ENCODE peak calls at places on chromosomes 2 and 18, in ten cellular contexts. One of them, this sample, is unnamed.

GRCh38 chr2:44746856-44747612 is 194.5 kb upstream of the SIX3 start:
- DNase-seq in NCI-H1694 treated with DMSO at 0.1 percent for 48 hours: no peak
- DNase-seq in GM03348: no peak
- DNase-seq in amygdala: no peak
- DNase-seq in H54: no peak
- DNase-seq in pancreas: no peak
- DNase-seq in thyroid gland: no peak
- DNase-seq in activated CD8-positive, alpha-beta memory T cell treated with anti-CD3 and anti-CD28 coated beads for 1 hour: no peak
- DNase-seq in brain microvascular endothelial cell: no peak
- DNase-seq in naive B cell: no peak
- DNase-seq in this sample: no peak

GRCh38 chr2:128321421-128321775 is 2.7 kb upstream of the HS6ST1 start:
- DNase-seq in thyroid gland: no peak
- DNase-seq in H54: no peak
- DNase-seq in brain microvascular endothelial cell: no peak
- DNase-seq in activated CD8-positive, alpha-beta memory T cell treated with anti-CD3 and anti-CD28 coated beads for 1 hour: no peak
- DNase-seq in amygdala: no peak
- DNase-seq in naive B cell: no peak
- DNase-seq in NCI-H1694 treated with DMSO at 0.1 percent for 48 hours: no peak
- DNase-seq in pancreas: no peak
- DNase-seq in GM03348: no peak
- DNase-seq in this sample: no peak

GRCh38 chr2:10486601-10487079 is 38.5 kb upstream of the ODC1 start:
- DNase-seq in H54: no peak
- DNase-seq in NCI-H1694 treated with DMSO at 0.1 percent for 48 hours: no peak
- DNase-seq in pancreas: peak; percentile 50
- DNase-seq in thyroid gland: no peak
- DNase-seq in brain microvascular endothelial cell: no peak
- DNase-seq in activated CD8-positive, alpha-beta memory T cell treated with anti-CD3 and anti-CD28 coated beads for 1 hour: no peak
- DNase-seq in GM03348: no peak
- DNase-seq in naive B cell: no peak
- DNase-seq in amygdala: no peak
- DNase-seq in this sample: no peak

GRCh38 chr2:220837226-220837625 is 734.9 kb downstream of the EPHA4 start:
- DNase-seq in pancreas: no peak
- DNase-seq in activated CD8-positive, alpha-beta memory T cell treated with anti-CD3 and anti-CD28 coated beads for 1 hour: no peak
- DNase-seq in H54: no peak
- DNase-seq in NCI-H1694 treated with DMSO at 0.1 percent for 48 hours: no peak
- DNase-seq in amygdala: no peak
- DNase-seq in brain microvascular endothelial cell: no peak
- DNase-seq in GM03348: no peak
- DNase-seq in thyroid gland: no peak
- DNase-seq in naive B cell: no peak
- DNase-seq in this sample: no peak

GRCh38 chr2:44821500-44821899 is 120.0 kb upstream of the SIX3 start:
- DNase-seq in thyroid gland: no peak
- DNase-seq in NCI-H1694 treated with DMSO at 0.1 percent for 48 hours: no peak
- DNase-seq in H54: no peak
- DNase-seq in amygdala: no peak
- DNase-seq in GM03348: no peak
- DNase-seq in naive B cell: no peak
- DNase-seq in activated CD8-positive, alpha-beta memory T cell treated with anti-CD3 and anti-CD28 coated beads for 1 hour: no peak
- DNase-seq in pancreas: no peak
- DNase-seq in brain microvascular endothelial cell: no peak
- DNase-seq in this sample: no peak

GRCh38 chr2:20224716-20225293 is at the start of gene SDC1:
- DNase-seq in GM03348: peak; percentile 86
- DNase-seq in brain microvascular endothelial cell: peak; percentile 27
- DNase-seq in activated CD8-positive, alpha-beta memory T cell treated with anti-CD3 and anti-CD28 coated beads for 1 hour: no peak
- DNase-seq in amygdala: no peak
- DNase-seq in H54: peak; percentile 89
- DNase-seq in NCI-H1694 treated with DMSO at 0.1 percent for 48 hours: no peak
- DNase-seq in thyroid gland: peak; percentile 74
- DNase-seq in pancreas: peak; percentile 86
- DNase-seq in naive B cell: no peak
- DNase-seq in this sample: no peak

GRCh38 chr2:146412625-146413024 is 1432.2 kb upstream of the ACVR2A start:
- DNase-seq in thyroid gland: no peak
- DNase-seq in GM03348: no peak
- DNase-seq in H54: no peak
- DNase-seq in NCI-H1694 treated with DMSO at 0.1 percent for 48 hours: no peak
- DNase-seq in brain microvascular endothelial cell: no peak
- DNase-seq in pancreas: no peak
- DNase-seq in naive B cell: no peak
- DNase-seq in amygdala: no peak
- DNase-seq in activated CD8-positive, alpha-beta memory T cell treated with anti-CD3 and anti-CD28 coated beads for 1 hour: no peak
- DNase-seq in this sample: peak; percentile 20

GRCh38 chr2:201575971-201576370 is 67.3 kb downstream of the TMEM237 start:
- DNase-seq in naive B cell: no peak
- DNase-seq in amygdala: no peak
- DNase-seq in activated CD8-positive, alpha-beta memory T cell treated with anti-CD3 and anti-CD28 coated beads for 1 hour: no peak
- DNase-seq in pancreas: no peak
- DNase-seq in brain microvascular endothelial cell: no peak
- DNase-seq in GM03348: no peak
- DNase-seq in H54: no peak
- DNase-seq in NCI-H1694 treated with DMSO at 0.1 percent for 48 hours: no peak
- DNase-seq in thyroid gland: no peak
- DNase-seq in this sample: no peak

GRCh38 chr2:65142515-65142914 is 12.6 kb upstream of the RAB1A start:
- DNase-seq in thyroid gland: no peak
- DNase-seq in brain microvascular endothelial cell: no peak
- DNase-seq in NCI-H1694 treated with DMSO at 0.1 percent for 48 hours: no peak
- DNase-seq in activated CD8-positive, alpha-beta memory T cell treated with anti-CD3 and anti-CD28 coated beads for 1 hour: no peak
- DNase-seq in GM03348: no peak
- DNase-seq in H54: no peak
- DNase-seq in amygdala: no peak
- DNase-seq in pancreas: no peak
- DNase-seq in naive B cell: no peak
- DNase-seq in this sample: no peak

GRCh38 chr18:46577546-46577945 is 79.5 kb downstream of the LOXHD1 start:
- DNase-seq in activated CD8-positive, alpha-beta memory T cell treated with anti-CD3 and anti-CD28 coated beads for 1 hour: no peak
- DNase-seq in naive B cell: no peak
- DNase-seq in GM03348: no peak
- DNase-seq in pancreas: no peak
- DNase-seq in brain microvascular endothelial cell: no peak
- DNase-seq in thyroid gland: no peak
- DNase-seq in amygdala: no peak
- DNase-seq in NCI-H1694 treated with DMSO at 0.1 percent for 48 hours: no peak
- DNase-seq in H54: no peak
- DNase-seq in this sample: no peak

GRCh38 chr18:5158171-5158570 is 38.9 kb downstream of the AKAIN1 start:
- DNase-seq in NCI-H1694 treated with DMSO at 0.1 percent for 48 hours: no peak
- DNase-seq in naive B cell: no peak
- DNase-seq in activated CD8-positive, alpha-beta memory T cell treated with anti-CD3 and anti-CD28 coated beads for 1 hour: no peak
- DNase-seq in brain microvascular endothelial cell: no peak
- DNase-seq in amygdala: no peak
- DNase-seq in GM03348: no peak
- DNase-seq in H54: no peak
- DNase-seq in thyroid gland: no peak
- DNase-seq in pancreas: no peak
- DNase-seq in this sample: no peak

GRCh38 chr2:118937817-118938216 is 4.2 kb upstream of the MARCO start:
- DNase-seq in activated CD8-positive, alpha-beta memory T cell treated with anti-CD3 and anti-CD28 coated beads for 1 hour: no peak
- DNase-seq in brain microvascular endothelial cell: no peak
- DNase-seq in thyroid gland: no peak
- DNase-seq in naive B cell: no peak
- DNase-seq in pancreas: no peak
- DNase-seq in GM03348: no peak
- DNase-seq in NCI-H1694 treated with DMSO at 0.1 percent for 48 hours: no peak
- DNase-seq in amygdala: no peak
- DNase-seq in H54: no peak
- DNase-seq in this sample: no peak

GRCh38 chr2:98727369-98727749 is 3.6 kb downstream of the MGAT4A start:
- DNase-seq in activated CD8-positive, alpha-beta memory T cell treated with anti-CD3 and anti-CD28 coated beads for 1 hour: no peak
- DNase-seq in thyroid gland: peak; percentile 90
- DNase-seq in H54: no peak
- DNase-seq in GM03348: no peak
- DNase-seq in naive B cell: no peak
- DNase-seq in brain microvascular endothelial cell: no peak
- DNase-seq in NCI-H1694 treated with DMSO at 0.1 percent for 48 hours: no peak
- DNase-seq in pancreas: no peak
- DNase-seq in amygdala: no peak
- DNase-seq in this sample: no peak

GRCh38 chr2:120786038-120786437 is 50.4 kb downstream of the GLI2 start:
- DNase-seq in activated CD8-positive, alpha-beta memory T cell treated with anti-CD3 and anti-CD28 coated beads for 1 hour: no peak
- DNase-seq in naive B cell: no peak
- DNase-seq in NCI-H1694 treated with DMSO at 0.1 percent for 48 hours: no peak
- DNase-seq in H54: no peak
- DNase-seq in pancreas: no peak
- DNase-seq in thyroid gland: no peak
- DNase-seq in amygdala: no peak
- DNase-seq in GM03348: no peak
- DNase-seq in brain microvascular endothelial cell: no peak
- DNase-seq in this sample: no peak

GRCh38 chr2:161613161-161613560 is 11.1 kb upstream of the SLC4A10 start:
- DNase-seq in H54: no peak
- DNase-seq in naive B cell: no peak
- DNase-seq in activated CD8-positive, alpha-beta memory T cell treated with anti-CD3 and anti-CD28 coated beads for 1 hour: no peak
- DNase-seq in amygdala: no peak
- DNase-seq in pancreas: no peak
- DNase-seq in GM03348: no peak
- DNase-seq in thyroid gland: no peak
- DNase-seq in brain microvascular endothelial cell: no peak
- DNase-seq in NCI-H1694 treated with DMSO at 0.1 percent for 48 hours: no peak
- DNase-seq in this sample: no peak

GRCh38 chr2:68908392-68908970 is 37.3 kb upstream of the BMP10 start:
- DNase-seq in amygdala: no peak
- DNase-seq in NCI-H1694 treated with DMSO at 0.1 percent for 48 hours: peak; percentile 9
- DNase-seq in activated CD8-positive, alpha-beta memory T cell treated with anti-CD3 and anti-CD28 coated beads for 1 hour: peak; percentile 63
- DNase-seq in H54: peak; percentile 57
- DNase-seq in pancreas: peak; percentile 67
- DNase-seq in brain microvascular endothelial cell: peak; percentile 33
- DNase-seq in thyroid gland: peak; percentile 85
- DNase-seq in GM03348: peak; percentile 68
- DNase-seq in naive B cell: peak; percentile 78
- DNase-seq in this sample: peak; percentile 48

GRCh38 chr2:235244497-235245215 is 249.2 kb upstream of the AGAP1 start:
- DNase-seq in NCI-H1694 treated with DMSO at 0.1 percent for 48 hours: no peak
- DNase-seq in amygdala: no peak
- DNase-seq in activated CD8-positive, alpha-beta memory T cell treated with anti-CD3 and anti-CD28 coated beads for 1 hour: no peak
- DNase-seq in naive B cell: no peak
- DNase-seq in pancreas: no peak
- DNase-seq in brain microvascular endothelial cell: peak; percentile 22
- DNase-seq in thyroid gland: no peak
- DNase-seq in H54: no peak
- DNase-seq in GM03348: peak; percentile 75
- DNase-seq in this sample: no peak

GRCh38 chr2:63334910-63335309 is 253.4 kb downstream of the WDPCP start:
- DNase-seq in GM03348: no peak
- DNase-seq in naive B cell: no peak
- DNase-seq in H54: no peak
- DNase-seq in NCI-H1694 treated with DMSO at 0.1 percent for 48 hours: no peak
- DNase-seq in thyroid gland: no peak
- DNase-seq in activated CD8-positive, alpha-beta memory T cell treated with anti-CD3 and anti-CD28 coated beads for 1 hour: no peak
- DNase-seq in amygdala: no peak
- DNase-seq in brain microvascular endothelial cell: no peak
- DNase-seq in pancreas: no peak
- DNase-seq in this sample: no peak

GRCh38 chr2:96816127-96816835 is at the start of gene CNNM3:
- DNase-seq in naive B cell: peak; percentile 99
- DNase-seq in GM03348: peak; percentile 100
- DNase-seq in activated CD8-positive, alpha-beta memory T cell treated with anti-CD3 and anti-CD28 coated beads for 1 hour: peak; percentile 84
- DNase-seq in NCI-H1694 treated with DMSO at 0.1 percent for 48 hours: peak; percentile 78
- DNase-seq in pancreas: peak; percentile 99
- DNase-seq in thyroid gland: peak; percentile 97
- DNase-seq in brain microvascular endothelial cell: peak; percentile 86
- DNase-seq in H54: peak; percentile 99
- DNase-seq in amygdala: peak; percentile 93
- DNase-seq in this sample: peak; percentile 74

GRCh38 chr2:68925298-68925885 is 27.3 kb downstream of the GKN2 start:
- DNase-seq in GM03348: peak; percentile 62
- DNase-seq in amygdala: no peak
- DNase-seq in activated CD8-positive, alpha-beta memory T cell treated with anti-CD3 and anti-CD28 coated beads for 1 hour: peak; percentile 19
- DNase-seq in NCI-H1694 treated with DMSO at 0.1 percent for 48 hours: peak; percentile 33
- DNase-seq in H54: peak; percentile 34
- DNase-seq in brain microvascular endothelial cell: peak; percentile 32
- DNase-seq in naive B cell: peak; percentile 52
- DNase-seq in pancreas: no peak
- DNase-seq in thyroid gland: peak; percentile 35
- DNase-seq in this sample: no peak

GRCh38 chr18:36688020-36688965 is 140.5 kb downstream of the TPGS2 start:
- DNase-seq in pancreas: peak; percentile 69
- DNase-seq in NCI-H1694 treated with DMSO at 0.1 percent for 48 hours: peak; percentile 4
- DNase-seq in activated CD8-positive, alpha-beta memory T cell treated with anti-CD3 and anti-CD28 coated beads for 1 hour: no peak
- DNase-seq in GM03348: peak; percentile 77
- DNase-seq in naive B cell: peak; percentile 2
- DNase-seq in thyroid gland: peak; percentile 76
- DNase-seq in brain microvascular endothelial cell: peak; percentile 66
- DNase-seq in amygdala: no peak
- DNase-seq in H54: peak; percentile 24
- DNase-seq in this sample: peak; percentile 9

GRCh38 chr2:191677091-191677645 is 768 bp upstream of the NABP1 start:
- DNase-seq in NCI-H1694 treated with DMSO at 0.1 percent for 48 hours: peak; percentile 21
- DNase-seq in thyroid gland: no peak
- DNase-seq in brain microvascular endothelial cell: peak; percentile 91
- DNase-seq in activated CD8-positive, alpha-beta memory T cell treated with anti-CD3 and anti-CD28 coated beads for 1 hour: no peak
- DNase-seq in naive B cell: peak; percentile 45
- DNase-seq in pancreas: no peak
- DNase-seq in H54: no peak
- DNase-seq in amygdala: no peak
- DNase-seq in GM03348: peak; percentile 54
- DNase-seq in this sample: peak; percentile 24

GRCh38 chr2:3565117-3565516 is 7.0 kb upstream of the RNASEH1 start:
- DNase-seq in brain microvascular endothelial cell: no peak
- DNase-seq in H54: no peak
- DNase-seq in NCI-H1694 treated with DMSO at 0.1 percent for 48 hours: no peak
- DNase-seq in thyroid gland: no peak
- DNase-seq in pancreas: no peak
- DNase-seq in amygdala: no peak
- DNase-seq in activated CD8-positive, alpha-beta memory T cell treated with anti-CD3 and anti-CD28 coated beads for 1 hour: no peak
- DNase-seq in naive B cell: no peak
- DNase-seq in GM03348: no peak
- DNase-seq in this sample: no peak

GRCh38 chr2:70733428-70734185 is 34.4 kb downstream of the ADD2 start:
- DNase-seq in brain microvascular endothelial cell: no peak
- DNase-seq in GM03348: no peak
- DNase-seq in pancreas: no peak
- DNase-seq in H54: no peak
- DNase-seq in NCI-H1694 treated with DMSO at 0.1 percent for 48 hours: no peak
- DNase-seq in activated CD8-positive, alpha-beta memory T cell treated with anti-CD3 and anti-CD28 coated beads for 1 hour: no peak
- DNase-seq in naive B cell: no peak
- DNase-seq in amygdala: no peak
- DNase-seq in thyroid gland: no peak
- DNase-seq in this sample: no peak

GRCh38 chr2:165018207-165018606 is 62.9 kb upstream of the SLC38A11 start:
- DNase-seq in brain microvascular endothelial cell: no peak
- DNase-seq in thyroid gland: no peak
- DNase-seq in GM03348: no peak
- DNase-seq in naive B cell: no peak
- DNase-seq in activated CD8-positive, alpha-beta memory T cell treated with anti-CD3 and anti-CD28 coated beads for 1 hour: no peak
- DNase-seq in H54: no peak
- DNase-seq in NCI-H1694 treated with DMSO at 0.1 percent for 48 hours: no peak
- DNase-seq in pancreas: no peak
- DNase-seq in amygdala: no peak
- DNase-seq in this sample: no peak

This sample was measured in CMK.